ENCODE peak calls at places on chromosomes 16 and 17, in four cellular contexts. F, C, P and D are unnamed samples. For H3K4me1, the result is how much of the 10 kb centered on the place peaks cover.

GRCh38 chr16:66207864-66208226 is 158.6 kb upstream of the CDH5 start:
- DNase-seq in F (no peak), C (no peak), P (no peak), D (no peak)

GRCh38 chr17:8739104-8739503 is 5.5 kb downstream of the CCDC42 start:
- DNase-seq in F (no peak), P (no peak), C (no peak), D (no peak)

GRCh38 chr17:17032131-17032692 is 10.0 kb upstream of the MPRIP start:
- DNase-seq in P (peak), C (no peak), F (peak), D (peak)

GRCh38 chr17:7932483-7932891 is 481 bp downstream of the CNTROB start:
- DNase-seq in F (peak), C (no peak), P (peak), D (peak)

GRCh38 chr16:51875834-51876725 is 670.9 kb downstream of the TOX3 start:
- DNase-seq in C (no peak), P (no peak), F (no peak), D (no peak)

GRCh38 chr16:13338044-13338443 is 436.6 kb downstream of the SHISA9 start:
- DNase-seq in F (no peak), P (no peak), C (no peak), D (no peak)

GRCh38 chr17:35018814-35019213 is 38.5 kb downstream of the LIG3 start:
- DNase-seq in P (no peak), F (no peak), C (no peak), D (no peak)

GRCh38 chr17:81429813-81430510 is 34.7 kb downstream of the BAHCC1 start:
- DNase-seq in F (peak), P (peak), C (no peak), D (peak)

GRCh38 chr17:72725432-72726068 is 366.9 kb downstream of the SLC39A11 start:
- DNase-seq in P (peak), C (peak), F (peak), D (peak)

GRCh38 chr16:80741716-80742115 is 62.7 kb downstream of the CDYL2 start:
- DNase-seq in P (no peak), C (no peak), F (no peak), D (no peak)

GRCh38 chr17:28928061-28928460 is 23.3 kb downstream of the PHF12 start:
- DNase-seq in C (no peak), F (no peak), P (no peak), D (no peak)

GRCh38 chr16:2838928-2839327 is 8.8 kb downstream of the ZG16B start:
- DNase-seq in F (peak), P (peak), C (peak), D (peak)

GRCh38 chr16:85829751-85830445 is 30.4 kb downstream of the COX4I1 start:
- DNase-seq in P (peak), C (no peak), F (peak), D (peak)

GRCh38 chr17:1373710-1374237 is 26.2 kb downstream of the YWHAE start:
- DNase-seq in F (no peak), P (no peak), C (no peak), D (no peak)

GRCh38 chr17:80425835-80426426 is 11.0 kb downstream of the ENDOV start:
- DNase-seq in P (no peak), C (no peak), F (no peak), D (peak)

GRCh38 chr17:39782481-39782880 is 44.7 kb downstream of the GRB7 start:
- DNase-seq in F (no peak), P (peak), C (no peak), D (no peak)

GRCh38 chr16:25065899-25066298 is 45.6 kb upstream of the LCMT1 start:
- DNase-seq in F (no peak), C (no peak), P (no peak), D (no peak)

GRCh38 chr17:19867654-19868395 is at the start of gene ULK2:
- DNase-seq in F (peak), C (peak), P (peak), D (peak)

GRCh38 chr16:30096862-30097563 is 1.0 kb upstream of the YPEL3 start:
- DNase-seq in F (no peak), C (no peak), P (no peak), D (no peak)
- H3K4me3 ChIP-seq in F (peak), C (no peak), P (no peak), D (no peak)

GRCh38 chr17:44928950-44929720 is 13.8 kb upstream of the GFAP start:
- DNase-seq in C (no peak), F (no peak), P (no peak), D (no peak)

GRCh38 chr17:44932096-44932495 is 15.5 kb downstream of the KIF18B start:
- DNase-seq in P (no peak), C (no peak), F (no peak), D (no peak)

GRCh38 chr17:44932526-44933097 is 15.0 kb downstream of the KIF18B start:
- DNase-seq in P (no peak), C (no peak), F (no peak), D (no peak)

GRCh38 chr17:44930667-44931066 is 15.4 kb upstream of the GFAP start:
- DNase-seq in P (no peak), C (no peak), F (no peak), D (no peak)

DNA sequence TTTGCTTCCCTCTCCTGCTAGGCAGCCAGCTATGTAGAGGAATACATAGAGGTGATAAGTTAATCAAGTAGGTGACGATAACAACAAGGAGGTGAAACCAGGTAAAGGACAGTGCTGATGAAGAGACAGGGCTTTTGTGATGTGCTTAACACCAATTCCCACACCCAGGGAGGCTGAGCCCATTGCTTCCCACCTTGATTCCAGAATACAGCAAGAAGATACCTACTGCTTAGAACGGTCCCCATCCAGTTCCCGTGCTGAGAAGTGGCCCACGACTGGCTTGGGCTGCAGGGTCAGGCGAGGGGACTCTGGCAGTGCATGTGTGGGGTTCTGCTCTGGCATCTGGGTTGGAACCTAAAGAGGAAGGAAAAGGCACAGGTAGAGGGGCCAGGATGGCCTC is 16.1 kb upstream of the GFAP start:
- DNase-seq in C (no peak), P (no peak), F (no peak), D (no peak)
- H3K27ac ChIP-seq in C (no peak), P (no peak), F (no peak), D (no peak)

GRCh38 chr16:88478115-88478514 is 25.0 kb downstream of the ZFPM1 start:
- DNase-seq in C (no peak), P (no peak), F (no peak), D (no peak)
- H3K4me1 ChIP-seq in C (under half), P (half or more), F (under half), D (under half)

GRCh38 chr16:54546481-54546880 is 259.9 kb upstream of the IRX3 start:
- DNase-seq in P (no peak), C (no peak), F (no peak), D (no peak)
- H3K4me3 ChIP-seq in P (no peak), C (no peak), F (no peak), D (no peak)

GRCh38 chr17:57484826-57485565 is 228.7 kb downstream of the MSI2 start:
- DNase-seq in F (no peak), P (no peak), C (no peak), D (no peak)

GRCh38 chr17:57486416-57486815 is 230.1 kb downstream of the MSI2 start:
- DNase-seq in P (no peak), F (no peak), C (no peak), D (no peak)

GRCh38 chr17:57486978-57487377 is 230.7 kb downstream of the MSI2 start:
- DNase-seq in P (no peak), C (no peak), F (no peak), D (peak)

GRCh38 chr17:57485566-57485865 is 229.2 kb downstream of the MSI2 start:
- DNase-seq in P (no peak), C (no peak), F (no peak), D (no peak)

DNA sequence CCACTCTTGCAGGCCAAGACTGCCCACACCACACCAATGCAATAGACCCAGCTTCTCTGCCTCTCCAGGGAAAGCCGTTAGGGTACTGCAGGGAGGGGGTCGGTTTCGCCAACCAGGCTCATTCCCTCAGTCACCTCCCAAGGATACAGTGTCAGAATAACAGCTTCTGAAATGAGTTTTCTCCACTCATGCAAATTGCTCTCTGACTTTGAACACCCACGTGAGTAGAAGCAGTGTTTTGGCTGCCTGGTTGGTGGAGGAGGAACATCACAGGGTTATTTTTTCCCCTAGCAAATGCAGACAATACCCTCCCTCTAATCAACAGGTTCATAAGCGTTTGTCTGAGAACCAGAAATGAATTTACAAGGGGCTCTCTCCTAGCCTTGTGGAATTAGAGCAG is 229.6 kb downstream of the MSI2 start:
- DNase-seq in F (no peak), C (no peak), P (no peak), D (no peak)
- H3K27ac ChIP-seq in F (no peak), C (no peak), P (no peak), D (no peak)

GRCh38 chr16:57677622-57678369 is 9.7 kb downstream of the ADGRG3 start:
- DNase-seq in P (peak), F (no peak), C (no peak), D (no peak)
- H3K4me1 ChIP-seq in P (under half), F (under half), C (under half), D (under half)

GRCh38 chr17:75524971-75525805 is at the start of gene LLGL2:
- DNase-seq in P (peak), C (peak), F (peak), D (peak)
- H3K4me3 ChIP-seq in P (peak), C (peak), F (peak), D (peak)

GRCh38 chr16:81860310-81860709 is 81.2 kb downstream of the PLCG2 start:
- DNase-seq in P (no peak), C (no peak), F (no peak), D (no peak)

GRCh38 chr16:81861915-81862314 is 82.8 kb downstream of the PLCG2 start:
- DNase-seq in F (no peak), C (no peak), P (no peak), D (peak)

GRCh38 chr16:81863630-81864352 is 84.7 kb downstream of the PLCG2 start:
- DNase-seq in P (no peak), C (no peak), F (no peak), D (peak)

GRCh38 chr16:81860867-81861266 is 81.8 kb downstream of the PLCG2 start:
- DNase-seq in P (no peak), F (no peak), C (no peak), D (no peak)

DNA sequence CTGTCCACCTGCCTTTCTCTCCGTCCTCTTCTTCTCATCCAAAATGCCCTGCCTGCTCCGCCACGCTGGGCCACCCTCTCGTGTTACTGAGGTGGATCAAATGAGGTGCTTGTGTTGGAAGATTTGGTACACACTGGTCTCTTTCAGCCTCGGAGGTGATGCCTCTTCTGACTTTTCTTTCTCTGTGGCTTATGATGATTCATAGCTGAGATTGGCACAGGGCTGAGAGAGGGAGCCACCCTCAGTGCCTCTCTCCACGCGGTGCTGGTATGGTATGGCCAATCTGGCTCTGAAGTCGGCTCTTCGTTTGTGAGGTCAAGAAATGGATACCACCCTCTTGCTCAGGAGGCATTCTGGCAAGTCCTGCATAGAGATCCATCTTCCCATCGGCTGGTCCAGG is 82.4 kb downstream of the PLCG2 start:
- DNase-seq in P (no peak), F (no peak), C (no peak), D (no peak)
- H3K27ac ChIP-seq in P (no peak), F (no peak), C (no peak), D (no peak)

GRCh38 chr16:87468550-87468949 is 24.3 kb downstream of the ZCCHC14 start:
- DNase-seq in F (no peak), C (no peak), P (no peak), D (no peak)
- H3K4me1 ChIP-seq in F (half or more), C (under half), P (under half), D (under half)

GRCh38 chr17:48003686-48004120 is 32.8 kb downstream of the CDK5RAP3 start:
- DNase-seq in C (no peak), F (no peak), P (no peak), D (no peak)
- H3K4me3 ChIP-seq in C (no peak), F (no peak), P (no peak), D (no peak)